ENCODE peak calls at places on chromosomes 2 and 18, in five cellular contexts. One of them, this sample, is unnamed.

GRCh38 chr2:156110890-156111289 is 221.6 kb downstream of the NR4A2 start:
- DNase-seq in psoas muscle: no peak
- DNase-seq in SK-N-SH: peak; percentile 5
- DNase-seq in IMR-90: no peak
- DNase-seq in kidney epithelial cell: no peak
- DNase-seq in this sample: no peak

GRCh38 chr2:200622106-200622505 is 36.3 kb downstream of the AOX1 start:
- DNase-seq in kidney epithelial cell: no peak
- DNase-seq in psoas muscle: no peak
- DNase-seq in IMR-90: peak; percentile 52
- DNase-seq in SK-N-SH: no peak
- DNase-seq in this sample: no peak

GRCh38 chr2:201432551-201433388 is 18.5 kb downstream of the TRAK2 start:
- DNase-seq in SK-N-SH: peak; percentile 80
- DNase-seq in psoas muscle: no peak
- DNase-seq in kidney epithelial cell: no peak
- DNase-seq in IMR-90: peak; percentile 66
- DNase-seq in this sample: no peak

GRCh38 chr2:226403360-226403759 is 396.3 kb downstream of the IRS1 start:
- DNase-seq in IMR-90: peak; percentile 23
- DNase-seq in psoas muscle: no peak
- DNase-seq in kidney epithelial cell: no peak
- DNase-seq in SK-N-SH: no peak
- DNase-seq in this sample: no peak

GRCh38 chr18:24443870-24444269 is 16.6 kb upstream of the HRH4 start:
- DNase-seq in IMR-90: no peak
- DNase-seq in kidney epithelial cell: no peak
- DNase-seq in SK-N-SH: no peak
- DNase-seq in psoas muscle: no peak
- DNase-seq in this sample: no peak

GRCh38 chr18:11669271-11669947 is 19.7 kb upstream of the GNAL start:
- DNase-seq in IMR-90: no peak
- DNase-seq in kidney epithelial cell: no peak
- DNase-seq in psoas muscle: no peak
- DNase-seq in SK-N-SH: no peak
- DNase-seq in this sample: no peak

GRCh38 chr18:44819944-44820510 is 139.3 kb downstream of the SETBP1 start:
- DNase-seq in IMR-90: no peak
- DNase-seq in psoas muscle: peak; percentile 83
- DNase-seq in SK-N-SH: no peak
- DNase-seq in kidney epithelial cell: no peak
- DNase-seq in this sample: no peak

GRCh38 chr2:217994776-217995274 is 8.0 kb downstream of the TNS1 start:
- DNase-seq in SK-N-SH: no peak
- DNase-seq in IMR-90: peak; percentile 90
- DNase-seq in psoas muscle: no peak
- DNase-seq in kidney epithelial cell: peak; percentile 55
- DNase-seq in this sample: peak; percentile 67

GRCh38 chr2:121567957-121568409 is 37.3 kb downstream of the RNU4ATAC start:
- DNase-seq in psoas muscle: no peak
- DNase-seq in SK-N-SH: no peak
- DNase-seq in kidney epithelial cell: no peak
- DNase-seq in IMR-90: peak; percentile 62
- DNase-seq in this sample: no peak

GRCh38 chr18:10588975-10589374 is 63.1 kb downstream of the NAPG start:
- DNase-seq in IMR-90: peak; percentile 18
- DNase-seq in SK-N-SH: peak; percentile 73
- DNase-seq in kidney epithelial cell: no peak
- DNase-seq in psoas muscle: no peak
- DNase-seq in this sample: no peak

GRCh38 chr2:26631815-26632214 is 9.4 kb downstream of the CIB4 start:
- DNase-seq in kidney epithelial cell: no peak
- DNase-seq in psoas muscle: no peak
- DNase-seq in IMR-90: no peak
- DNase-seq in SK-N-SH: no peak
- DNase-seq in this sample: no peak

GRCh38 chr2:96159084-96159830 is 14.0 kb upstream of the DUSP2 start:
- DNase-seq in kidney epithelial cell: no peak
- DNase-seq in IMR-90: no peak
- DNase-seq in SK-N-SH: no peak
- DNase-seq in psoas muscle: no peak
- DNase-seq in this sample: no peak

GRCh38 chr2:239305771-239306170 is 95.0 kb downstream of the HDAC4 start:
- DNase-seq in IMR-90: no peak
- DNase-seq in kidney epithelial cell: no peak
- DNase-seq in psoas muscle: no peak
- DNase-seq in SK-N-SH: no peak
- DNase-seq in this sample: no peak

GRCh38 chr2:43269074-43269572 is 42.7 kb upstream of the ZFP36L2 start:
- DNase-seq in psoas muscle: peak; percentile 92
- DNase-seq in IMR-90: peak; percentile 99
- DNase-seq in kidney epithelial cell: peak; percentile 81
- DNase-seq in SK-N-SH: peak; percentile 77
- DNase-seq in this sample: peak; percentile 90

GRCh38 chr2:9307505-9307904 is 100.9 kb downstream of the ASAP2 start:
- DNase-seq in SK-N-SH: no peak
- DNase-seq in kidney epithelial cell: no peak
- DNase-seq in IMR-90: no peak
- DNase-seq in psoas muscle: no peak
- DNase-seq in this sample: no peak

GRCh38 chr2:223590964-223591363 is 11.2 kb downstream of the SCG2 start:
- DNase-seq in IMR-90: peak; percentile 92
- DNase-seq in kidney epithelial cell: no peak
- DNase-seq in psoas muscle: no peak
- DNase-seq in SK-N-SH: no peak
- DNase-seq in this sample: no peak

GRCh38 chr2:88067189-88067588 is 436 bp upstream of the SMYD1 start:
- DNase-seq in psoas muscle: peak; percentile 37
- DNase-seq in kidney epithelial cell: no peak
- DNase-seq in IMR-90: no peak
- DNase-seq in SK-N-SH: no peak
- DNase-seq in this sample: no peak

GRCh38 chr2:229974271-229974670 is 52.0 kb downstream of the FBXO36 start:
- DNase-seq in SK-N-SH: no peak
- DNase-seq in psoas muscle: no peak
- DNase-seq in IMR-90: peak; percentile 78
- DNase-seq in kidney epithelial cell: no peak
- DNase-seq in this sample: peak; percentile 72

GRCh38 chr2:173584676-173585453 is 230.2 kb downstream of the CDCA7 start:
- DNase-seq in kidney epithelial cell: no peak
- DNase-seq in IMR-90: no peak
- DNase-seq in SK-N-SH: no peak
- DNase-seq in psoas muscle: no peak
- DNase-seq in this sample: no peak

GRCh38 chr2:159879061-159879604 is 81.1 kb upstream of the CD302 start:
- DNase-seq in psoas muscle: no peak
- DNase-seq in kidney epithelial cell: no peak
- DNase-seq in SK-N-SH: no peak
- DNase-seq in IMR-90: peak; percentile 70
- DNase-seq in this sample: peak; percentile 22

GRCh38 chr2:44745922-44746321 is 195.6 kb upstream of the SIX3 start:
- DNase-seq in psoas muscle: no peak
- DNase-seq in IMR-90: no peak
- DNase-seq in SK-N-SH: no peak
- DNase-seq in kidney epithelial cell: no peak
- DNase-seq in this sample: no peak

GRCh38 chr2:48568551-48568950 is 38.6 kb downstream of the STON1 start:
- DNase-seq in IMR-90: no peak
- DNase-seq in kidney epithelial cell: no peak
- DNase-seq in SK-N-SH: no peak
- DNase-seq in psoas muscle: no peak
- DNase-seq in this sample: no peak

GRCh38 chr2:188645982-188646381 is 328.2 kb upstream of the COL3A1 start:
- DNase-seq in IMR-90: peak; percentile 83
- DNase-seq in psoas muscle: no peak
- DNase-seq in kidney epithelial cell: no peak
- DNase-seq in SK-N-SH: no peak
- DNase-seq in this sample: no peak

GRCh38 chr18:60943297-60943696 is 389.9 kb upstream of the CDH20 start:
- DNase-seq in psoas muscle: no peak
- DNase-seq in SK-N-SH: no peak
- DNase-seq in kidney epithelial cell: no peak
- DNase-seq in IMR-90: no peak
- DNase-seq in this sample: no peak

GRCh38 chr2:197168705-197169104 is 141.9 kb downstream of the ANKRD44 start:
- DNase-seq in IMR-90: peak; percentile 51
- DNase-seq in kidney epithelial cell: no peak
- DNase-seq in SK-N-SH: peak; percentile 70
- DNase-seq in psoas muscle: peak; percentile 55
- DNase-seq in this sample: no peak

GRCh38 chr2:159146930-159147666 is 139.4 kb downstream of the WDSUB1 start:
- DNase-seq in psoas muscle: no peak
- DNase-seq in SK-N-SH: no peak
- DNase-seq in kidney epithelial cell: no peak
- DNase-seq in IMR-90: no peak
- DNase-seq in this sample: no peak

GRCh38 chr2:64227603-64228125 is 83.4 kb upstream of the PELI1 start:
- DNase-seq in IMR-90: no peak
- DNase-seq in SK-N-SH: no peak
- DNase-seq in kidney epithelial cell: no peak
- DNase-seq in psoas muscle: no peak
- DNase-seq in this sample: no peak

GRCh38 chr2:64228923-64229322 is 84.7 kb upstream of the PELI1 start:
- DNase-seq in IMR-90: no peak
- DNase-seq in kidney epithelial cell: no peak
- DNase-seq in psoas muscle: no peak
- DNase-seq in SK-N-SH: no peak
- DNase-seq in this sample: no peak

GRCh38 chr2:64232266-64232665 is 88.0 kb upstream of the PELI1 start:
- DNase-seq in kidney epithelial cell: no peak
- DNase-seq in SK-N-SH: no peak
- DNase-seq in IMR-90: no peak
- DNase-seq in psoas muscle: no peak
- DNase-seq in this sample: no peak

GRCh38 chr2:64228126-64228678 is 84.0 kb upstream of the PELI1 start:
- DNase-seq in kidney epithelial cell: no peak
- DNase-seq in SK-N-SH: peak; percentile 80
- DNase-seq in psoas muscle: peak; percentile 79
- DNase-seq in IMR-90: peak; percentile 53
- DNase-seq in this sample: no peak

DNA sequence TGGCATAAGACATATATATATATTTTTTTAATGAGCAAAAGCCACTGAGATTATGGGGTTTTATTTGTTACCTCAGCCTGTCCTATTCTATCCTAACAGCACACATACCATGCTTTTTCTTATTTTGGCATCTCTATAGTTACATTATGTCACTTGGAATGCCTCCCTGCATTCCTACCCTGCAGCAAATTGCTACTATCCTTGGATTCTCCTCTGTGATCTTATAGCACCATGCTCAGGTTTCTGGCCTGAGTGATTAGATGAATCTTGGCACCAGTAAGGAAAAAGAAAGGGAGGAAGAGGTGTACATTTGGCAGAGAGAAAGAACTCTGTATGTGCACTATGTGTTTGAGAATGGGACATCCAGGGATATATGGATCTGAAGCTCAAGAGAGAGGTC is 86.3 kb upstream of the PELI1 start:
- DNase-seq in IMR-90: no peak
- DNase-seq in kidney epithelial cell: no peak
- DNase-seq in psoas muscle: no peak
- DNase-seq in SK-N-SH: no peak
- DNase-seq in this sample: no peak
- TF ChIP-seq CTCF in IMR-90: no peak
- TF ChIP-seq CTCF in kidney epithelial cell: no peak
- TF ChIP-seq CTCF in psoas muscle: no peak
- TF ChIP-seq CTCF in SK-N-SH: no peak
- TF ChIP-seq CTCF in this sample: no peak

GRCh38 chr18:76529433-76529811 is 34.4 kb upstream of the ZNF516 start:
- DNase-seq in kidney epithelial cell: no peak
- DNase-seq in IMR-90: no peak
- DNase-seq in psoas muscle: no peak
- DNase-seq in SK-N-SH: no peak
- DNase-seq in this sample: no peak
- H3K4me3 ChIP-seq in kidney epithelial cell: no peak overlapping the region
- H3K4me3 ChIP-seq in IMR-90: no peak overlapping the region
- H3K4me3 ChIP-seq in psoas muscle: peak overlapping the region; percentile 61
- H3K4me3 ChIP-seq in SK-N-SH: no peak overlapping the region
- H3K4me3 ChIP-seq in this sample: peak overlapping the region; percentile 39

GRCh38 chr2:38076710-38077430 is 919 bp upstream of the CYP1B1 start:
- DNase-seq in SK-N-SH: peak; percentile 98
- DNase-seq in IMR-90: peak; percentile 90
- DNase-seq in psoas muscle: peak; percentile 79
- DNase-seq in kidney epithelial cell: no peak
- DNase-seq in this sample: peak; percentile 66

GRCh38 chr2:38079111-38080052 is 3.4 kb upstream of the CYP1B1 start:
- DNase-seq in IMR-90: no peak
- DNase-seq in SK-N-SH: no peak
- DNase-seq in kidney epithelial cell: no peak
- DNase-seq in psoas muscle: no peak
- DNase-seq in this sample: no peak

GRCh38 chr2:38075436-38076249 is at the start of gene CYP1B1:
- DNase-seq in SK-N-SH: peak; percentile 39
- DNase-seq in kidney epithelial cell: no peak
- DNase-seq in IMR-90: no peak
- DNase-seq in psoas muscle: peak; percentile 37
- DNase-seq in this sample: no peak

GRCh38 chr2:38076250-38076709 is 329 bp upstream of the CYP1B1 start:
- DNase-seq in psoas muscle: peak; percentile 78
- DNase-seq in kidney epithelial cell: no peak
- DNase-seq in IMR-90: peak; percentile 68
- DNase-seq in SK-N-SH: peak; percentile 95
- DNase-seq in this sample: no peak

GRCh38 chr2:38077431-38077769 is 1.4 kb upstream of the CYP1B1 start:
- DNase-seq in psoas muscle: no peak
- DNase-seq in IMR-90: no peak
- DNase-seq in kidney epithelial cell: no peak
- DNase-seq in SK-N-SH: no peak
- DNase-seq in this sample: no peak
- H3K27me3 ChIP-seq in psoas muscle: peaks cover 34% of the 10 kb centered on the region
- H3K27me3 ChIP-seq in IMR-90: peaks cover 30% of the 10 kb centered on the region
- H3K27me3 ChIP-seq in kidney epithelial cell: peaks cover 26% of the 10 kb centered on the region
- H3K27me3 ChIP-seq in SK-N-SH: no peaks in the 10 kb centered on the region
- H3K27me3 ChIP-seq in this sample: peaks cover 23% of the 10 kb centered on the region

DNA sequence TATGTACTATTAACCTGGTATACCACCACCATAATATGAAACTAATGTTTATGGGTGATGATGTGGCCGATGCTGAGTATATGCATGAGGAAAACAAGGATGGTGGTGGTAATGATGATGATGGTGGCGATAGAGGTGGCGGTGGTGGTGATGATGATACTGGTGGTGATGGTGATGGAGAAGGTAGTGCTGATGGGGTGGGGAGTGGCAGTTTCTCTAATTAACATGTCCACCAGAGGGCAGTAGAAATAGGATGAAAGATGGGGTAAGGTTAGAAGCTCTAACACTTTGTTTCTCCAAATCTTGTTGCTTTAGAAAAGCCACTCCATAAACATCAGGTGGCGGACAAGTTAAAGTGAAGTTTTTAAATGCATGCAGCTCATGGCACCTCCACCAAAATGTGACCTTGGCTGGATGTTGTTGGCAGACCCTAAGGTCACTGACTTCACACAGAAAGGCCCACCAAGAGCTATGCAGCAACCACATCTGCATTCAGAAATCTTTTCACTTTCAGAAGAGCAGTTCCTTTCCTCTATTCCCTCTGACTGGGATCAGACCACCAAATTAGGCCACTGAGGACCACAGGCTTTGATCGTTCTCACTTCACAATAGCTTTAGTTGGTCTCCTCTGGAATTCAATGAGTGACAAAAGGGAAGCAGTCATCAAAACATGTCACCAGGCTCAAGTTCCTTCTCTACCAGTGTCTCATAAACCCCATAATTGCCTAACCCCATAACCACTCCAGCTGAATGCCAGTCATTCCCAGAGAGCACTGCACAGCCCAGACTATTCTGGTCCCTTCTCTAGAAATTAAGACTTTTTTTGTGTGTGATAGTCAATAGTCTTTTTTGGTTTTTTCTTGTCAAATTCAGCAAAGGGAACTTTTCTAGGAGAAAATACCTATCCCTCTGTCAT is 7.5 kb upstream of the BCL11A start:
- DNase-seq in IMR-90: no peak
- DNase-seq in kidney epithelial cell: no peak
- DNase-seq in psoas muscle: no peak
- DNase-seq in SK-N-SH: no peak
- DNase-seq in this sample: no peak
- TF ChIP-seq CTCF in IMR-90: peak; percentile 56
- TF ChIP-seq CTCF in kidney epithelial cell: peak; percentile 36
- TF ChIP-seq CTCF in psoas muscle: peak; percentile 52
- TF ChIP-seq CTCF in SK-N-SH: peak; percentile 66
- TF ChIP-seq CTCF in this sample: peak; percentile 56